ENCODE peak calls at places on chromosome 21, in four cellular contexts. W, E, M and D are unnamed samples.

GRCh38 chr21:14987370-14988170 is 77.2 kb downstream of the NRIP1 start:
- DNase-seq in M (no peak), W (no peak), E (no peak), D (no peak)

GRCh38 chr21:42331660-42332059 is 16.5 kb upstream of the TFF3 start:
- DNase-seq in W (no peak), M (no peak), E (no peak), D (no peak)

GRCh38 chr21:41166947-41167346 is 1.0 kb upstream of the BACE2 start:
- DNase-seq in E (no peak), W (no peak), M (no peak), D (no peak)

GRCh38 chr21:31298618-31299269 is 45.3 kb downstream of the TIAM1 start:
- DNase-seq in W (no peak), E (no peak), M (no peak), D (no peak)

GRCh38 chr21:42317826-42318746 is 2.9 kb upstream of the TFF3 start:
- DNase-seq in M (no peak), E (no peak), W (no peak), D (no peak)

GRCh38 chr21:37496972-37497371 is 130.4 kb downstream of the DYRK1A start:
- DNase-seq in M (no peak), W (no peak), E (no peak), D (peak)

GRCh38 chr21:24369751-24370150 is 1237.5 kb downstream of the MRPL39 start:
- DNase-seq in W (no peak), M (no peak), E (no peak), D (no peak)

GRCh38 chr21:36504067-36505058 is 24.4 kb upstream of the CLDN14 start:
- DNase-seq in W (peak), M (no peak), E (peak), D (peak)

GRCh38 chr21:21165063-21165645 is 166.9 kb downstream of the NCAM2 start:
- DNase-seq in E (no peak), W (no peak), M (peak), D (no peak)

GRCh38 chr21:40487406-40487805 is 359.6 kb downstream of the DSCAM start:
- DNase-seq in M (no peak), E (no peak), W (no peak), D (no peak)

GRCh38 chr21:14603202-14603601 is 57.1 kb upstream of the SAMSN1 start:
- DNase-seq in M (no peak), E (no peak), W (no peak), D (no peak)

GRCh38 chr21:37551406-37552355 is 185.1 kb downstream of the DYRK1A start:
- DNase-seq in M (no peak), W (no peak), E (no peak), D (no peak)

GRCh38 chr21:42123509-42123908 is 52.4 kb downstream of the UMODL1 start:
- DNase-seq in W (no peak), M (no peak), E (no peak), D (no peak)

GRCh38 chr21:41611966-41612606 is 104.1 kb upstream of the TMPRSS2 start:
- DNase-seq in E (peak), M (no peak), W (no peak), D (peak)

GRCh38 chr21:16879479-16879878 is 633.4 kb upstream of the CXADR start:
- DNase-seq in M (no peak), E (no peak), W (no peak), D (no peak)

GRCh38 chr21:27365394-27365793 is 398.5 kb upstream of the ADAMTS5 start:
- DNase-seq in M (no peak), W (no peak), E (no peak), D (no peak)

GRCh38 chr21:32022141-32022540 is 149.3 kb downstream of the HUNK start:
- DNase-seq in M (no peak), W (no peak), E (no peak), D (no peak)

GRCh38 chr21:29827236-29827635 is 112.6 kb downstream of the GRIK1 start:
- DNase-seq in W (no peak), E (no peak), M (no peak), D (no peak)

GRCh38 chr21:29190920-29191319 is 60.5 kb downstream of the MAP3K7CL start:
- DNase-seq in M (no peak), W (no peak), E (no peak), D (peak)

GRCh38 chr21:42341776-42342542 is 8.8 kb downstream of the TFF2 start:
- DNase-seq in E (no peak), M (no peak), W (no peak), D (no peak)

GRCh38 chr21:36791695-36792451 is 93.0 kb downstream of the SIM2 start:
- DNase-seq in W (no peak), M (no peak), E (no peak), D (no peak)

GRCh38 chr21:42601656-42602055 is 51.8 kb upstream of the PDE9A start:
- DNase-seq in M (no peak), W (no peak), E (no peak), D (no peak)

GRCh38 chr21:42277593-42277992 is 37.6 kb downstream of the TFF3 start:
- DNase-seq in E (no peak), W (no peak), M (no peak), D (no peak)

GRCh38 chr21:19468981-19469715 is 1065.6 kb upstream of the TMPRSS15 start:
- DNase-seq in E (no peak), W (no peak), M (no peak), D (no peak)

GRCh38 chr21:42474043-42474831 is 21.8 kb downstream of the RSPH1 start:
- DNase-seq in W (no peak), E (no peak), M (no peak), D (no peak)

GRCh38 chr21:28447453-28447852 is 545.2 kb downstream of the LTN1 start:
- DNase-seq in W (no peak), M (no peak), E (no peak), D (no peak)

GRCh38 chr21:41171210-41171609 is 3.2 kb downstream of the BACE2 start:
- DNase-seq in E (no peak), M (no peak), W (no peak), D (no peak)

GRCh38 chr21:27569091-27569490 is 602.2 kb upstream of the ADAMTS5 start:
- DNase-seq in E (no peak), M (no peak), W (no peak), D (no peak)

GRCh38 chr21:27681038-27681437 is 714.1 kb upstream of the ADAMTS5 start:
- DNase-seq in E (no peak), W (no peak), M (no peak), D (no peak)

GRCh38 chr21:25297117-25297516 is 310.2 kb downstream of the MRPL39 start:
- DNase-seq in M (no peak), W (no peak), E (no peak), D (no peak)

GRCh38 chr21:28856588-28857250 is 136.0 kb downstream of the LTN1 start:
- DNase-seq in E (no peak), W (no peak), M (no peak), D (no peak)

GRCh38 chr21:44442266-44443125 is 12.8 kb upstream of the LRRC3 start:
- DNase-seq in W (no peak), M (no peak), E (no peak), D (no peak)

GRCh38 chr21:44445413-44445812 is 9.9 kb upstream of the LRRC3 start:
- DNase-seq in W (no peak), M (no peak), E (no peak), D (no peak)

GRCh38 chr21:44443891-44444285 is 11.4 kb upstream of the LRRC3 start:
- DNase-seq in M (no peak), W (no peak), E (no peak), D (peak)

GRCh38 chr21:44443291-44443890 is 11.9 kb upstream of the LRRC3 start:
- DNase-seq in E (no peak), M (no peak), W (no peak), D (no peak)

GRCh38 chr21:44444286-44444931 is 10.9 kb upstream of the LRRC3 start:
- DNase-seq in M (no peak), E (peak), W (no peak), D (peak)
- TF ChIP-seq CTCF in M (peak), E (peak), W (no peak), D (no peak)

GRCh38 chr21:35477622-35478021 is 428.5 kb upstream of the RUNX1 start:
- DNase-seq in E (no peak), M (no peak), W (no peak), D (no peak)
- TF ChIP-seq CTCF in E (no peak), M (no peak), W (no peak), D (no peak)

DNA sequence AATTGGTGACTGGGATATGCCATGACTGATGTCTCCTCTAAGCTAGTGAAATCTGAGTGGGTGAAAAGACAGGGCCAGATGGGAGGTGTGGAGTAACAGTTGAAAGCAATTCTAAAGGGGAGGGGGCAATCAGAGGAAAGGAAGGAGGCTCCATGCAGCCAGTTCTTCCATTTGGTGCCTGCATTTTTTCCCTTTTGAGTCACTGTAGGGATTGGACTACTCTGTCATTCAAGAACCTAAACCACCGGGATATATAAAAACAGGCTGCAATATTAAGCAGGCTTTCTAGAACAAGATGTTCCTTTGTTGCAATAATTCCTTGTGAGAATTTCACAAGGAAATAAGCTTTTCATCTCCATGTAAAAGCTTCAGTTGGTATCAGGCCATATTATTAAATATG is 18.3 kb downstream of the CLIC6 start:
- DNase-seq in M (no peak), E (no peak), W (no peak), D (no peak)
- TF ChIP-seq CTCF in M (no peak), E (no peak), W (no peak), D (no peak)

GRCh38 chr21:43728467-43729390 is 9.8 kb downstream of the PDXK start:
- DNase-seq in M (peak), E (peak), W (peak), D (peak)
- TF ChIP-seq CTCF in M (peak), E (peak), W (peak), D (peak)

GRCh38 chr21:45510466-45510955 is 31.7 kb downstream of the SLC19A1 start:
- DNase-seq in M (no peak), W (no peak), E (no peak), D (no peak)

GRCh38 chr21:45507888-45508508 is 34.2 kb downstream of the SLC19A1 start:
- DNase-seq in M (no peak), E (no peak), W (no peak), D (no peak)

GRCh38 chr21:45511007-45511406 is 31.2 kb downstream of the SLC19A1 start:
- DNase-seq in W (no peak), E (no peak), M (no peak), D (no peak)

GRCh38 chr21:45508607-45509565 is 33.4 kb downstream of the SLC19A1 start:
- DNase-seq in E (no peak), M (no peak), W (no peak), D (no peak)

DNA sequence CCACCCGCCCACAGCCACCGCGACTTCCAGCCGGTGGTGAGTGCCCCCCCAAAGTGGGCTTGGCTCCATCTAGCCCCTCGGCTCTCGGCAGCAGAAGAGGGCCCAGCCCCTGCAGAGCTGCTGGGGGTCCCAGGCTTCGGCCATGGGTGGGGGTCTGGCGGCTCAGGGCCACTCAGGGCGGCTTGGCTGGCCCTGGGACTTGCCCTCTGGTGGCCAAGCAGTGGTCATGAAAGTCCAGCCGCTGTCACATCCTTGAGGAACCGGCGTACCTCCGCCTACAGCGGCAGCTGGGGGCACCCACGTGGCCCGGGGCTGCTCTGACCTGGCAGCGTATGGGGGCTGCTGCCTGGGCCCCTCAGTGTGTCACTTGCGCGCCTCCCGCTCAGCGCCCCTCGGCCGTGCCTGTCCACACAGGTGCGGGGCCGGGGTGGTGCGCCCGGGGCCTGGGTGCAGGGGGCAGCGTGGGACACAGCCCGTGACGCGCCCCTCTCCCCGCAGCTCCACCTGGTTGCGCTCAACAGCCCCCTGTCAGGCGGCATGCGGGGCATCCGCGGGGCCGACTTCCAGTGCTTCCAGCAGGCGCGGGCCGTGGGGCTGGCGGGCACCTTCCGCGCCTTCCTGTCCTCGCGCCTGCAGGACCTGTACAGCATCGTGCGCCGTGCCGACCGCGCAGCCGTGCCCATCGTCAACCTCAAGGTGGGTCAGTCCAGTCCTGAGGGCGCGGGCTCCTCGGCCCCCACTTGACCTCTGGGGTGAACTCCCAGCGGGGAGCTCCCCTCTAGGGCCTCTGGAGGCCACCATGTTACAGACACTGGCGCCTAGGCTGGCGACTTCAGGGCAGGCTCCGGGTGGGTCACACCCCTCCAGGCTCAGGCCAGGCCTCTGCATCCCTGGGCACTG is 32.4 kb downstream of the SLC19A1 start:
- DNase-seq in W (no peak), M (no peak), E (no peak), D (no peak)
- TF ChIP-seq CTCF in W (no peak), M (peak), E (peak), D (no peak)

GRCh38 chr21:9839011-9839661 is 682.2 kb upstream of the TPTE start:
- DNase-seq in W (no peak), M (no peak), E (no peak), D (no peak)
- TF ChIP-seq CTCF in W (no peak), M (no peak), E (no peak), D (no peak)

GRCh38 chr21:45309069-45309521 is 21.4 kb upstream of the POFUT2 start:
- DNase-seq in E (peak), W (peak), M (no peak), D (peak)
- TF ChIP-seq CTCF in E (peak), W (peak), M (peak), D (peak)

GRCh38 chr21:39353295-39353694 is 4.4 kb upstream of the HMGN1 start:
- DNase-seq in W (no peak), M (no peak), E (no peak), D (no peak)
- TF ChIP-seq CTCF in W (no peak), M (no peak), E (no peak), D (no peak)

GRCh38 chr21:33067045-33067444 is 2.9 kb upstream of the OLIG1 start:
- DNase-seq in M (no peak), W (no peak), E (no peak), D (no peak)

GRCh38 chr21:33064623-33064996 is 5.3 kb upstream of the OLIG1 start:
- DNase-seq in W (no peak), M (no peak), E (peak), D (no peak)

GRCh38 chr21:33063365-33063883 is 6.5 kb upstream of the OLIG1 start:
- DNase-seq in M (no peak), E (no peak), W (no peak), D (no peak)

GRCh38 chr21:33061233-33061632 is 8.7 kb upstream of the OLIG1 start:
- DNase-seq in M (no peak), W (no peak), E (no peak), D (no peak)

GRCh38 chr21:33063907-33064622 is 5.9 kb upstream of the OLIG1 start:
- DNase-seq in M (no peak), W (no peak), E (peak), D (no peak)
- TF ChIP-seq CTCF in M (no peak), W (no peak), E (no peak), D (no peak)